ENCODE peak calls at places on chromosome 15, in six cellular contexts. One of them, this sample, is unnamed.

GRCh38 chr15:70430029-70430428 is 332.3 kb upstream of the TLE3 start:
- DNase-seq in HEK293T: no peak
- DNase-seq in HFF-Myc: no peak
- DNase-seq in activated T-cell treated with anti-CD3 and anti-CD28 coated beads for 1 hour: no peak
- DNase-seq in stimulated activated CD4-positive, alpha-beta T cell treated with anti-CD3 and anti-CD28 coated beads, Interleukin-2, amount 100 ng/mL, for 48 hours: no peak
- DNase-seq in adrenal gland: no peak
- DNase-seq in this sample: no peak

GRCh38 chr15:42622328-42622925 is 47.0 kb downstream of the STARD9 start:
- DNase-seq in stimulated activated CD4-positive, alpha-beta T cell treated with anti-CD3 and anti-CD28 coated beads, Interleukin-2, amount 100 ng/mL, for 48 hours: no peak
- DNase-seq in activated T-cell treated with anti-CD3 and anti-CD28 coated beads for 1 hour: no peak
- DNase-seq in HEK293T: no peak
- DNase-seq in HFF-Myc: no peak
- DNase-seq in adrenal gland: no peak
- DNase-seq in this sample: peak

GRCh38 chr15:72203507-72203837 is 5.9 kb upstream of the GRAMD2A start:
- DNase-seq in activated T-cell treated with anti-CD3 and anti-CD28 coated beads for 1 hour: no peak
- DNase-seq in stimulated activated CD4-positive, alpha-beta T cell treated with anti-CD3 and anti-CD28 coated beads, Interleukin-2, amount 100 ng/mL, for 48 hours: no peak
- DNase-seq in adrenal gland: peak
- DNase-seq in HFF-Myc: peak
- DNase-seq in HEK293T: no peak
- DNase-seq in this sample: no peak

GRCh38 chr15:33565099-33565498 is 254.3 kb downstream of the RYR3 start:
- DNase-seq in stimulated activated CD4-positive, alpha-beta T cell treated with anti-CD3 and anti-CD28 coated beads, Interleukin-2, amount 100 ng/mL, for 48 hours: no peak
- DNase-seq in HFF-Myc: no peak
- DNase-seq in adrenal gland: no peak
- DNase-seq in activated T-cell treated with anti-CD3 and anti-CD28 coated beads for 1 hour: no peak
- DNase-seq in HEK293T: no peak
- DNase-seq in this sample: no peak

GRCh38 chr15:66251790-66252355 is 1.7 kb downstream of the MEGF11 start:
- DNase-seq in adrenal gland: no peak
- DNase-seq in stimulated activated CD4-positive, alpha-beta T cell treated with anti-CD3 and anti-CD28 coated beads, Interleukin-2, amount 100 ng/mL, for 48 hours: no peak
- DNase-seq in HEK293T: no peak
- DNase-seq in HFF-Myc: no peak
- DNase-seq in activated T-cell treated with anti-CD3 and anti-CD28 coated beads for 1 hour: no peak
- DNase-seq in this sample: no peak

GRCh38 chr15:85296615-85297402 is 83.6 kb upstream of the AKAP13 start:
- DNase-seq in adrenal gland: peak
- DNase-seq in HFF-Myc: peak
- DNase-seq in HEK293T: peak
- DNase-seq in stimulated activated CD4-positive, alpha-beta T cell treated with anti-CD3 and anti-CD28 coated beads, Interleukin-2, amount 100 ng/mL, for 48 hours: peak
- DNase-seq in activated T-cell treated with anti-CD3 and anti-CD28 coated beads for 1 hour: peak
- DNase-seq in this sample: peak

GRCh38 chr15:70327328-70328136 is 229.8 kb upstream of the TLE3 start:
- DNase-seq in HFF-Myc: peak
- DNase-seq in HEK293T: no peak
- DNase-seq in stimulated activated CD4-positive, alpha-beta T cell treated with anti-CD3 and anti-CD28 coated beads, Interleukin-2, amount 100 ng/mL, for 48 hours: no peak
- DNase-seq in activated T-cell treated with anti-CD3 and anti-CD28 coated beads for 1 hour: no peak
- DNase-seq in adrenal gland: no peak
- DNase-seq in this sample: no peak

GRCh38 chr15:77144492-77145070 is 73.7 kb upstream of the TSPAN3 start:
- DNase-seq in stimulated activated CD4-positive, alpha-beta T cell treated with anti-CD3 and anti-CD28 coated beads, Interleukin-2, amount 100 ng/mL, for 48 hours: no peak
- DNase-seq in adrenal gland: no peak
- DNase-seq in HEK293T: no peak
- DNase-seq in activated T-cell treated with anti-CD3 and anti-CD28 coated beads for 1 hour: no peak
- DNase-seq in HFF-Myc: peak
- DNase-seq in this sample: no peak

GRCh38 chr15:55588070-55588817 is at the start of gene PYGO1:
- DNase-seq in activated T-cell treated with anti-CD3 and anti-CD28 coated beads for 1 hour: no peak
- DNase-seq in HEK293T: peak
- DNase-seq in adrenal gland: peak
- DNase-seq in HFF-Myc: no peak
- DNase-seq in stimulated activated CD4-positive, alpha-beta T cell treated with anti-CD3 and anti-CD28 coated beads, Interleukin-2, amount 100 ng/mL, for 48 hours: peak
- DNase-seq in this sample: peak

GRCh38 chr15:93929375-93930094 is 301.8 kb upstream of the MCTP2 start:
- DNase-seq in HEK293T: no peak
- DNase-seq in stimulated activated CD4-positive, alpha-beta T cell treated with anti-CD3 and anti-CD28 coated beads, Interleukin-2, amount 100 ng/mL, for 48 hours: no peak
- DNase-seq in HFF-Myc: peak
- DNase-seq in adrenal gland: peak
- DNase-seq in activated T-cell treated with anti-CD3 and anti-CD28 coated beads for 1 hour: no peak
- DNase-seq in this sample: no peak

GRCh38 chr15:39852237-39852636 is 67.8 kb downstream of the GPR176 start:
- DNase-seq in adrenal gland: peak
- DNase-seq in stimulated activated CD4-positive, alpha-beta T cell treated with anti-CD3 and anti-CD28 coated beads, Interleukin-2, amount 100 ng/mL, for 48 hours: no peak
- DNase-seq in activated T-cell treated with anti-CD3 and anti-CD28 coated beads for 1 hour: no peak
- DNase-seq in HFF-Myc: no peak
- DNase-seq in HEK293T: no peak
- DNase-seq in this sample: no peak

GRCh38 chr15:67164401-67164791 is 90.1 kb downstream of the AAGAB start:
- DNase-seq in HFF-Myc: no peak
- DNase-seq in HEK293T: no peak
- DNase-seq in stimulated activated CD4-positive, alpha-beta T cell treated with anti-CD3 and anti-CD28 coated beads, Interleukin-2, amount 100 ng/mL, for 48 hours: no peak
- DNase-seq in activated T-cell treated with anti-CD3 and anti-CD28 coated beads for 1 hour: no peak
- DNase-seq in adrenal gland: no peak
- DNase-seq in this sample: no peak

GRCh38 chr15:98651581-98652220 is 3.4 kb downstream of the IGF1R start:
- DNase-seq in stimulated activated CD4-positive, alpha-beta T cell treated with anti-CD3 and anti-CD28 coated beads, Interleukin-2, amount 100 ng/mL, for 48 hours: no peak
- DNase-seq in HFF-Myc: no peak
- DNase-seq in HEK293T: no peak
- DNase-seq in adrenal gland: no peak
- DNase-seq in activated T-cell treated with anti-CD3 and anti-CD28 coated beads for 1 hour: no peak
- DNase-seq in this sample: peak

This sample was measured in NCI-H2227 treated with DMSO at 0.1 percent for 48 hours.